ENCODE peak calls at places on chromosomes 12 and 14, in four cellular contexts. S is GM12878, V is H1, H is HepG2. W is an unnamed sample.

GRCh38 chr12:132066345-132066685 is 77.8 kb downstream of the DDX51 start:
- DNase-seq in S (peak), V (no peak), H (no peak), W (no peak)

GRCh38 chr14:105850853-105851581 is 324.6 kb downstream of the TMEM121 start:
- DNase-seq in S (no peak), V (no peak), H (no peak), W (no peak)

GRCh38 chr14:101878222-101879211 is 85.9 kb upstream of the DYNC1H1 start:
- DNase-seq in S (no peak), V (no peak), H (no peak), W (no peak)

GRCh38 chr12:116361404-116362223 is 84.1 kb upstream of the MED13L start:
- DNase-seq in S (no peak), V (no peak), H (no peak), W (no peak)

GRCh38 chr14:61470954-61471279 is 149.5 kb downstream of the PRKCH start:
- DNase-seq in S (no peak), V (no peak), H (no peak), W (no peak)

GRCh38 chr14:23358042-23358441 is 5.4 kb upstream of the SLC22A17 start:
- DNase-seq in S (no peak), V (no peak), H (no peak), W (no peak)

GRCh38 chr12:57889541-57889989 is 43.0 kb upstream of the CTDSP2 start:
- DNase-seq in S (no peak), V (no peak), H (no peak), W (no peak)

GRCh38 chr14:89866458-89866857 is 88.1 kb downstream of the EFCAB11 start:
- DNase-seq in S (no peak), V (no peak), H (no peak), W (no peak)

GRCh38 chr12:122596838-122597237 is 69.8 kb downstream of the KNTC1 start:
- DNase-seq in S (no peak), V (no peak), H (no peak), W (no peak)

GRCh38 chr12:43832506-43833168 is 3.2 kb upstream of the TMEM117 start:
- DNase-seq in S (no peak), V (no peak), H (no peak), W (no peak)

GRCh38 chr12:43840338-43840737 is 4.5 kb downstream of the TMEM117 start:
- DNase-seq in S (no peak), V (no peak), H (peak), W (no peak)

GRCh38 chr12:43835264-43835655 is 621 bp upstream of the TMEM117 start:
- DNase-seq in S (no peak), V (no peak), H (no peak), W (no peak)

GRCh38 chr12:43835656-43836454 is at the start of gene TMEM117:
- DNase-seq in S (no peak), V (peak), H (peak), W (peak)

GRCh38 chr12:43836455-43836989 is 641 bp downstream of the TMEM117 start:
- DNase-seq in S (no peak), V (no peak), H (peak), W (no peak)
- TF ChIP-seq BRCA1 in S (no peak), V (no peak), H (no peak), W (no peak)

DNA sequence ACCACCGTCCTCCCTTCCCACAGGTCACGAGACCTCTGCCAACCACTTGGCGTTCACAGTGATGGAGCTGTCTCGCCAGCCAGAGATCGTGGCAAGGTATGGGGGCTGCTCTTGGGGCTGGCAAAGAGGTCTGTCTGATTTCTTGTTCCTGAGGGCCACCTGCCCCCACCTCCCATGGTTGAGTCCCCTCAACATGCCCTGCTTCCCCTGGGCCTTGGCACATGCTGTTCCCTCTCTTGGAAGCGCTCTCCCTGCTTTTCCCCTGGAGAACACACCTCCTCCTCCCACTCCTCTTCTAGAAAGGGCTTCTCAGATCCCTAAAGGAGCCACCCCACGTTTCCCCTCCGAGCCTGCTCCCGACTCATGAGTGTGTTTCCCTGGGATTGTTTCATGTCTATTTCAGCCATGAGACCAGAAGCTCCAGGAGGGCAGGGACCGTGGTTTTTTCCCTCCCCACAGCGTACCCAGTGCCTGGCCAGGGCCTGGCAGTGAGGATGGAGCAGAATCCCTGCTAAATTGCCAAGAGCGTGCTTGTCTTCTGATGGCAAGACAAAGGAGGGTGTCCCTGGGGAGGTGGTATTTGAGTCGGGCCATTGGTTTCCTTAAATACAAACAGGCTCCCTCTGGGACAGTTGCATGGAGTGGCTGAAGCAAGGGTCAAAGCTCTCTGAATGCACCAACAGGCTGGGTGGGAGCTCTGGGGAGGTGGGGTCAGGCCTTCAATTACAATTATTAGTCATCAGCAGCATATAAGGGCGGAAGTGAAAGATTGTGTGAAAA is 34.1 kb downstream of the CYP46A1 start:
- DNase-seq in S (peak), V (no peak), H (no peak), W (no peak)
- TF ChIP-seq BRCA1 in S (no peak), V (no peak), H (no peak), W (no peak)

GRCh38 chr12:109463776-109464175 is 13.3 kb downstream of the KCTD10 start:
- DNase-seq in S (no peak), V (no peak), H (no peak), W (no peak)

GRCh38 chr12:109464642-109465351 is 12.3 kb downstream of the KCTD10 start:
- DNase-seq in S (no peak), V (no peak), H (no peak), W (no peak)

GRCh38 chr12:109461049-109461845 is 15.9 kb downstream of the KCTD10 start:
- DNase-seq in S (no peak), V (no peak), H (peak), W (peak)

GRCh38 chr12:109461846-109462766 is 15.0 kb downstream of the KCTD10 start:
- DNase-seq in S (no peak), V (no peak), H (peak), W (peak)

DNA sequence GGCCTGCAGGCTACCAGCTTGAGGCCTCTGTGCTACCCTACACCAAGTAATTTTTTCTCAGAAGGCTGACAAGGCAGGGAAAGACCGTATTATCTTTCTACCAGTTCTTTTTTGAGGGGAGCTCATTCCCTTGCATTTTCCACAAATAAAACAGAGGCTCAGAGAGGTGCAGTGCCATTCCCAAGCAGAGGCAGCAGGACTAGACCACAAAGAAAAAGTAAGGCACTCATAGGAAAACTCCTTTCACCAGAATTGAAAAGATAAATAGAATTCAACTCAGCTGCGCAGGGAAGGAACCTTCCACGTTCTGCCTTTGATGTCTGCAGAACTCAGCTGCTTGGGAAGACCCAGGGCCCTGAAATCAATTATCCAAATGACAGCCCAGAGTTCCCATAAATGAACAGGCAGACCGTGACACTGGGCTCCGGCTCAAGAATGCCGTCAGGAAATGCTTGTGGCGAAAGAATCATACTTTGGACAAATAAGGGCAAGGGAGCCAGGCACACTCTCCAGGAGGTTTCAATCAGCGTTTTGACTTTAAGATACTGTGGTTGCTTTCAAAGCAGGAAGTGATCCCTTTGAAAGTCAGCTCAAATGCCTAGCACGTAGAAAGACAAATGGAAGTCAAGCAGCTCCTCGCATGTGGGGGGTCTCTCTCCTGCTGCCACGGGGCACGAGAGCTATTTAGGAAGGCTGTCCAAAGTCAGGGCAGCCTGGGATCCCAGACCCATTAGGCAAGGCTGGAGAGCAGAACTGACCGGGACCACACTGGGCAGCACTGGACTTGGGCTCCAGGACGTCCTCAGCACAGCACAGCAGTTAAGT is 14.0 kb downstream of the KCTD10 start:
- DNase-seq in S (no peak), V (no peak), H (peak), W (no peak)
- TF ChIP-seq BRCA1 in S (no peak), V (no peak), H (no peak), W (no peak)

DNA sequence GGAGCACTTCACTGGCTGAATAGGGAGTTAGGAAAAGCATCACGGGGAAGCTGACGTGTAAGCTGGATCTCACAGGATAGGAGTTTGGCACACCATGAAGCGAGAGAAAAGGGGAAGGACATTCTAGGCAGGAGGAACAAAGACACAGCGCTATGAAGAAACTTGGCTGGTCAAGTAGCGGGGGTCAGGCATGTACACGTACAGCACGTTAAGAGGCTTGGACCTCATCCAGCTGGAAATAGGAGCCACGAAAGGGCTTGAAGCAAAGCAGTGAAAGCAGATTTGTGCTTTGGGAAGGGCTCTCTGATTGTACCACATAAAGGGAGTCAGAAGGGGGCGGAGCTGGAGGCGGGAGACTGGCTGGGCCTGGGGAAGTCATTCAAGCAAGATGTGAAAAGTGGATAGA is 19.6 kb upstream of the GALNT8 start:
- DNase-seq in S (no peak), V (no peak), H (no peak), W (no peak)
- TF ChIP-seq BRCA1 in S (no peak), V (no peak), H (no peak), W (no peak)

GRCh38 chr14:58315606-58316005 is 17.3 kb downstream of the ARID4A start:
- DNase-seq in S (no peak), V (no peak), H (no peak), W (no peak)
- TF ChIP-seq BRCA1 in S (no peak), V (no peak), H (no peak), W (no peak)

GRCh38 chr14:55075628-55076027 is 24.2 kb downstream of the MAPK1IP1L start:
- DNase-seq in S (no peak), V (no peak), H (no peak), W (no peak)
- TF ChIP-seq BRCA1 in S (no peak), V (no peak), H (no peak), W (no peak)

GRCh38 chr14:56137842-56138241 is 19.6 kb downstream of the PELI2 start:
- DNase-seq in S (no peak), V (peak), H (no peak), W (no peak)
- TF ChIP-seq BRCA1 in S (no peak), V (no peak), H (no peak), W (no peak)